ENCODE peak calls at places on chromosomes 6 and 20, in seven cellular contexts. M, P, X, K, I, Y and E are unnamed samples.

GRCh38 chr6:92757926-92758325 is 661.4 kb downstream of the EPHA7 start:
- DNase-seq in M (no peak), P (no peak), X (no peak), K (no peak), I (no peak), Y (no peak), E (no peak)

GRCh38 chr20:1474817-1475603 is 8.4 kb upstream of the NSFL1C start:
- DNase-seq in M (no peak), P (no peak), X (no peak), K (no peak), I (no peak), Y (no peak), E (no peak)

GRCh38 chr6:137677714-137678113 is 183.5 kb upstream of the OLIG3 start:
- DNase-seq in M (no peak), P (peak; percentile 17), X (no peak), K (no peak), I (peak; percentile 31), Y (no peak), E (no peak)

GRCh38 chr6:118639054-118639964 is 12.1 kb downstream of the CEP85L start:
- DNase-seq in M (no peak), P (no peak), X (no peak), K (peak; percentile 17), I (no peak), Y (no peak), E (no peak)

GRCh38 chr6:4879724-4880372 is 103.6 kb downstream of the CDYL start:
- DNase-seq in M (no peak), P (no peak), X (no peak), K (no peak), I (no peak), Y (no peak), E (no peak)

GRCh38 chr20:51481311-51481997 is 61.1 kb downstream of the NFATC2 start:
- DNase-seq in M (no peak), P (no peak), X (no peak), K (no peak), I (no peak), Y (no peak), E (no peak)

GRCh38 chr6:166006593-166007301 is 160.9 kb downstream of the TBXT start:
- DNase-seq in M (no peak), P (no peak), X (no peak), K (no peak), I (no peak), Y (no peak), E (no peak)

GRCh38 chr6:45419574-45420082 is 41.9 kb upstream of the SUPT3H start:
- DNase-seq in M (peak; percentile 66), P (peak; percentile 20), X (peak; percentile 41), K (peak; percentile 49), I (peak; percentile 50), Y (peak; percentile 82), E (peak; percentile 24)

GRCh38 chr20:61514018-61514755 is 262.1 kb downstream of the CDH4 start:
- DNase-seq in M (no peak), P (no peak), X (no peak), K (no peak), I (no peak), Y (no peak), E (no peak)

GRCh38 chr6:90135672-90136071 is 161.0 kb downstream of the BACH2 start:
- DNase-seq in M (no peak), P (peak; percentile 40), X (no peak), K (no peak), I (no peak), Y (no peak), E (no peak)

GRCh38 chr20:48763183-48764030 is 64.4 kb downstream of the PREX1 start:
- DNase-seq in M (no peak), P (no peak), X (no peak), K (no peak), I (peak; percentile 59), Y (no peak), E (no peak)

GRCh38 chr6:139695361-139695760 is 320.9 kb upstream of the CITED2 start:
- DNase-seq in M (no peak), P (no peak), X (no peak), K (no peak), I (no peak), Y (no peak), E (no peak)

GRCh38 chr6:167504412-167504961 is 179.6 kb downstream of the TTLL2 start:
- DNase-seq in M (no peak), P (no peak), X (no peak), K (no peak), I (no peak), Y (no peak), E (no peak)

GRCh38 chr20:41300383-41300782 is 17.1 kb downstream of the ZHX3 start:
- DNase-seq in M (no peak), P (no peak), X (no peak), K (no peak), I (no peak), Y (no peak), E (no peak)

GRCh38 chr20:54227751-54228150 is 19.9 kb downstream of the PFDN4 start:
- DNase-seq in M (no peak), P (no peak), X (no peak), K (no peak), I (no peak), Y (no peak), E (no peak)

GRCh38 chr6:133343220-133343619 is 102.1 kb downstream of the EYA4 start:
- DNase-seq in M (no peak), P (no peak), X (no peak), K (no peak), I (no peak), Y (no peak), E (no peak)

GRCh38 chr6:79469381-79470246 is 67.6 kb downstream of the LCA5 start:
- DNase-seq in M (no peak), P (no peak), X (no peak), K (no peak), I (no peak), Y (no peak), E (no peak)

GRCh38 chr20:63027425-63028389 is 20.9 kb upstream of the BHLHE23 start:
- DNase-seq in M (no peak), P (no peak), X (no peak), K (no peak), I (peak; percentile 10), Y (no peak), E (no peak)

GRCh38 chr20:49858076-49858565 is 45.5 kb downstream of the SLC9A8 start:
- DNase-seq in M (no peak), P (no peak), X (no peak), K (no peak), I (no peak), Y (no peak), E (no peak)

GRCh38 chr20:6311841-6312655 is 189.2 kb upstream of the FERMT1 start:
- DNase-seq in M (no peak), P (no peak), X (no peak), K (no peak), I (no peak), Y (no peak), E (no peak)

GRCh38 chr6:79868098-79868722 is 79.1 kb downstream of the ELOVL4 start:
- DNase-seq in M (no peak), P (no peak), X (no peak), K (peak; percentile 53), I (no peak), Y (no peak), E (no peak)

GRCh38 chr6:122651031-122651430 is 40.8 kb downstream of the PKIB start:
- DNase-seq in M (no peak), P (no peak), X (no peak), K (no peak), I (no peak), Y (no peak), E (no peak)

GRCh38 chr6:89117285-89118108 is at the start of gene SRSF12:
- DNase-seq in M (peak; percentile 48), P (peak; percentile 40), X (peak; percentile 14), K (peak; percentile 32), I (peak; percentile 30), Y (peak; percentile 52), E (peak; percentile 82)

GRCh38 chr6:100665041-100665380 is 200.3 kb upstream of the SIM1 start:
- DNase-seq in M (no peak), P (no peak), X (no peak), K (no peak), I (no peak), Y (no peak), E (no peak)

GRCh38 chr20:25984933-25985332 is 288.3 kb upstream of the ZNF337 start:
- DNase-seq in M (no peak), P (peak; percentile 56), X (peak; percentile 35), K (peak; percentile 50), I (peak; percentile 58), Y (no peak), E (peak; percentile 65)

GRCh38 chr6:87728706-87729105 is 26.7 kb upstream of the AKIRIN2 start:
- DNase-seq in M (no peak), P (no peak), X (no peak), K (no peak), I (no peak), Y (no peak), E (no peak)
- H3K4me1 ChIP-seq in M (peaks cover 14% of the 10 kb centered on the region), P (peaks cover 63% of the 10 kb centered on the region), X (no peaks in the 10 kb centered on the region), K (no peaks in the 10 kb centered on the region), I (peaks cover 53% of the 10 kb centered on the region), Y (no peaks in the 10 kb centered on the region), E (no peaks in the 10 kb centered on the region)

GRCh38 chr6:36598739-36599318 is 4.7 kb downstream of the SRSF3 start:
- DNase-seq in M (no peak), P (no peak), X (no peak), K (no peak), I (no peak), Y (peak; percentile 27), E (no peak)
- H3K4me1 ChIP-seq in M (peaks cover 77% of the 10 kb centered on the region), P (peaks cover 66% of the 10 kb centered on the region), X (peaks cover 69% of the 10 kb centered on the region), K (peaks cover 71% of the 10 kb centered on the region), I (peaks cover 96% of the 10 kb centered on the region), Y (no peaks in the 10 kb centered on the region), E (peaks cover 50% of the 10 kb centered on the region)

GRCh38 chr20:33728463-33728862 is 3.3 kb upstream of the ZNF341 start:
- DNase-seq in M (no peak), P (no peak), X (no peak), K (no peak), I (no peak), Y (no peak), E (no peak)

GRCh38 chr20:33725607-33726264 is 5.6 kb upstream of the PXMP4 start:
- DNase-seq in M (no peak), P (no peak), X (no peak), K (no peak), I (no peak), Y (no peak), E (no peak)

GRCh38 chr20:33727115-33727479 is 4.7 kb upstream of the ZNF341 start:
- DNase-seq in M (no peak), P (no peak), X (no peak), K (no peak), I (no peak), Y (no peak), E (no peak)

GRCh38 chr20:33729101-33729500 is 2.7 kb upstream of the ZNF341 start:
- DNase-seq in M (no peak), P (no peak), X (no peak), K (no peak), I (no peak), Y (no peak), E (no peak)

GRCh38 chr20:33727806-33728205 is 4.0 kb upstream of the ZNF341 start:
- DNase-seq in M (no peak), P (no peak), X (no peak), K (no peak), I (no peak), Y (no peak), E (no peak)
- H3K4me1 ChIP-seq in M (peaks cover 13% of the 10 kb centered on the region), P (peaks cover 3% of the 10 kb centered on the region), X (peaks cover 8% of the 10 kb centered on the region), K (peaks cover 8% of the 10 kb centered on the region), I (peaks cover 12% of the 10 kb centered on the region), Y (no peaks in the 10 kb centered on the region), E (peaks cover under 1% of the 10 kb centered on the region)

DNA sequence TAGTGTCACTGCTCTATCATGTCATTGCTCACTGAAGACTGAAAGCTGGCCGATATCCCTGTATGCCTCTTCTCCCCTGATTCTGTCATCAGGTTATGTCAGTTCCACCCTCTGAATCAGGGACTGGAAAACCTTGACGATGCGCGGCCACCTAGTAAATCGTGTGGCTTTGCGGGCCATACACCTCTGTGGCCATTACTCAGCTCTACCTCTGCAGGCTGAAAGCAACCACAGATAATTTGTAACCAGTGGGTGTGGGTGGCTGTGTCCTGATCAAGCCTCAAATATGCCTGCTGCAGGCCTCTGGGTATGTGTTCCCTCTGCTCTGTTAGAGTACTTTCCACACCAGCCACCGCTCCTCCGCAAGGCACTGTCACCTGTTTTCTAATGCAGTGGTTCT is 105.2 kb downstream of the GMPR start:
- DNase-seq in M (no peak), P (no peak), X (no peak), K (no peak), I (no peak), Y (no peak), E (no peak)
- H3K4me1 ChIP-seq in M (peaks cover 29% of the 10 kb centered on the region), P (peaks cover 39% of the 10 kb centered on the region), X (no peaks in the 10 kb centered on the region), K (no peaks in the 10 kb centered on the region), I (peaks cover 45% of the 10 kb centered on the region), Y (no peaks in the 10 kb centered on the region), E (peaks cover 6% of the 10 kb centered on the region)